ENCODE peak calls at places on chromosome 16, in seven cellular contexts. R is WTC11, U is cardiac fibroblast, T is endothelial cell, A is progenitor cell of endocrine pancreas, E is neural crest cell, K is psoas muscle. M is an unnamed sample.

GRCh38 chr16:76335187-76335974 is 58.2 kb downstream of the CNTNAP4 start:
- DNase-seq in E (no peak), R (no peak), A (no peak), K (no peak), T (no peak), U (peak), M (no peak)

GRCh38 chr16:88331989-88332920 is 50.5 kb upstream of the ZNF469 start:
- DNase-seq in A (no peak), E (no peak), U (peak), R (no peak), K (peak), T (no peak), M (no peak)

GRCh38 chr16:74563828-74564263 is 43.1 kb downstream of the GLG1 start:
- DNase-seq in T (no peak), E (no peak), U (peak), A (no peak), R (no peak), K (peak), M (no peak)

GRCh38 chr16:58814348-58814801 is 80.3 kb upstream of the GOT2 start:
- DNase-seq in E (peak), T (peak), R (peak), K (no peak), U (peak), A (peak), M (peak)

GRCh38 chr16:12050361-12050760 is 73.8 kb downstream of the SNX29 start:
- DNase-seq in E (no peak), K (no peak), A (no peak), U (no peak), R (no peak), T (no peak), M (no peak)

GRCh38 chr16:70735141-70735979 is 49.5 kb upstream of the MTSS2 start:
- DNase-seq in U (peak), R (peak), T (no peak), E (no peak), A (no peak), K (peak), M (no peak)

GRCh38 chr16:55709801-55710200 is 54.0 kb downstream of the SLC6A2 start:
- DNase-seq in K (no peak), T (no peak), E (no peak), R (no peak), U (no peak), A (no peak), M (no peak)

GRCh38 chr16:19374402-19374801 is 43.3 kb upstream of the TMC5 start:
- DNase-seq in R (no peak), U (no peak), T (no peak), A (no peak), E (no peak), K (no peak), M (no peak)

GRCh38 chr16:2985893-2986355 is 5.7 kb upstream of the PKMYT1 start:
- DNase-seq in A (no peak), R (no peak), T (no peak), E (no peak), K (no peak), U (no peak), M (no peak)

GRCh38 chr16:66714659-66715307 is 18.2 kb upstream of the CMTM4 start:
- DNase-seq in U (no peak), T (no peak), K (no peak), E (no peak), R (no peak), A (no peak), M (no peak)

GRCh38 chr16:50251375-50252081 is 14.8 kb upstream of the ADCY7 start:
- DNase-seq in T (no peak), E (no peak), A (no peak), U (peak), K (no peak), R (no peak), M (no peak)

GRCh38 chr16:70705056-70705455 is 19.2 kb upstream of the MTSS2 start:
- DNase-seq in T (no peak), R (no peak), E (no peak), A (no peak), K (no peak), U (no peak), M (no peak)

GRCh38 chr16:28106467-28106866 is 43.0 kb upstream of the GSG1L start:
- DNase-seq in K (no peak), T (no peak), R (no peak), U (no peak), E (no peak), A (no peak), M (no peak)

GRCh38 chr16:30351586-30352419 is 3.3 kb downstream of the CD2BP2 start:
- DNase-seq in A (no peak), E (no peak), U (peak), R (no peak), K (peak), T (no peak), M (no peak)

GRCh38 chr16:2151188-2152091 is 3.0 kb downstream of the RAB26 start:
- DNase-seq in E (no peak), A (no peak), R (peak), K (no peak), T (no peak), U (peak), M (no peak)

GRCh38 chr16:8070501-8070900 is 519.8 kb downstream of the TMEM114 start:
- DNase-seq in K (no peak), U (no peak), E (no peak), A (no peak), T (no peak), R (no peak), M (no peak)

GRCh38 chr16:3173892-3174617 is 13.9 kb upstream of the OR1F1 start:
- DNase-seq in U (peak), T (peak), E (peak), K (no peak), R (peak), A (no peak), M (peak)

GRCh38 chr16:82627811-82628339 is 1.1 kb downstream of the CDH13 start:
- DNase-seq in R (peak), A (peak), K (no peak), E (peak), T (peak), U (peak), M (no peak)

GRCh38 chr16:35102780-35103403 is 1643.5 kb downstream of the TP53TG3F start:
- DNase-seq in A (no peak), R (no peak), K (no peak), E (no peak), U (no peak), T (no peak), M (no peak)

GRCh38 chr16:49407873-49408565 is 34.4 kb downstream of the C16orf78 start:
- DNase-seq in U (peak), E (peak), A (peak), R (peak), K (peak), T (peak), M (peak)

GRCh38 chr16:70380205-70380918 is 33.7 kb downstream of the DDX19A start:
- DNase-seq in K (peak), E (peak), U (peak), T (peak), R (peak), A (peak), M (peak)

GRCh38 chr16:58262592-58262991 is 32.2 kb downstream of the PRSS54 start:
- DNase-seq in K (no peak), R (no peak), A (no peak), E (no peak), T (no peak), U (no peak), M (no peak)

GRCh38 chr16:67881557-67882220 is 3.0 kb upstream of the NRN1L start:
- DNase-seq in E (no peak), U (no peak), T (no peak), A (no peak), R (no peak), K (peak), M (no peak)

GRCh38 chr16:10988164-10988803 is 43.9 kb downstream of the CLEC16A start:
- DNase-seq in E (no peak), A (no peak), T (peak), R (peak), U (no peak), K (no peak), M (peak)

GRCh38 chr16:69544099-69544498 is 21.7 kb upstream of the NFAT5 start:
- DNase-seq in R (no peak), T (no peak), E (no peak), U (no peak), A (no peak), K (no peak), M (no peak)

GRCh38 chr16:11587643-11588247 is 1.0 kb upstream of the LITAF start:
- DNase-seq in K (no peak), R (no peak), T (no peak), E (no peak), A (no peak), U (no peak), M (no peak)

GRCh38 chr16:28873543-28874201 is 4.6 kb upstream of the ATP2A1 start:
- DNase-seq in T (peak), K (no peak), A (no peak), U (peak), E (no peak), R (peak), M (peak)

GRCh38 chr16:28131210-28131609 is 67.7 kb upstream of the GSG1L start:
- DNase-seq in R (no peak), K (no peak), A (no peak), U (no peak), E (no peak), T (no peak), M (no peak)

GRCh38 chr16:62167551-62167950 is 131.3 kb upstream of the CDH8 start:
- DNase-seq in E (no peak), A (no peak), R (no peak), U (no peak), K (no peak), T (no peak), M (no peak)

GRCh38 chr16:30722443-30722842 is 23.5 kb downstream of the SRCAP start:
- DNase-seq in T (no peak), K (no peak), U (no peak), E (no peak), R (no peak), A (no peak), M (no peak)

GRCh38 chr16:12455287-12455798 is 348.3 kb downstream of the CPPED1 start:
- DNase-seq in A (peak), U (peak), K (peak), E (peak), R (peak), T (peak), M (no peak)

GRCh38 chr16:88792668-88793587 is 7.9 kb upstream of the PIEZO1 start:
- DNase-seq in K (no peak), T (no peak), R (no peak), A (no peak), E (no peak), U (no peak), M (no peak)

GRCh38 chr16:160691-161190 is 5.0 kb upstream of the HBM start:
- DNase-seq in E (no peak), K (no peak), T (no peak), U (no peak), R (no peak), A (no peak), M (no peak)

GRCh38 chr16:60304725-60305124 is 1570.6 kb upstream of the GOT2 start:
- DNase-seq in E (no peak), K (no peak), U (no peak), A (no peak), T (no peak), R (no peak), M (no peak)

GRCh38 chr16:31869511-31870201 is 4.0 kb upstream of the ZNF267 start:
- DNase-seq in T (peak), U (peak), E (no peak), A (no peak), K (no peak), R (no peak), M (peak)

GRCh38 chr16:30570621-30571443 is 682 bp downstream of the ZNF688 start:
- DNase-seq in R (peak), U (peak), E (peak), A (no peak), T (peak), K (peak), M (peak)

GRCh38 chr16:57945740-57946138 is 25.2 kb downstream of the CNGB1 start:
- DNase-seq in R (no peak), T (no peak), U (peak), E (no peak), A (no peak), K (no peak), M (no peak)

DNA sequence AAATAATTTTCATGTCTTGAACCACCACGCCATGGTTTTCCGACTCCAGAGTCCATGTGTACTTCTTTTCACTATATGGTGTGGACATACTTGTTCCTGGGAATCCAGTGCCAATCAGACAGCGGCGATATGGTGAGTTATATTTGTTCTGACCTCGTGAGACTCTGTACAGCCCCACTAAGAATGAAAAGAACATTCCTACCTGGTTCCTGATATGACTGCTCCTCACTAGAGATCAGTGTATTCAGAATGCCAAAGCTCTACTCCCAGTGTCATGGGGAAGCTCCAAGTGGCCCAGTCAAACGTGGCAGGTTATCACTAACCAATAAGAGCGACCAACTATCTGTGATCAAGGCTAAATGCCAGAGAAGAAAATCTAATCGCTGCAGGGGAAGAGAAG is 6.1 kb downstream of the C16orf46 start:
- DNase-seq in R (no peak), T (no peak), K (no peak), U (no peak), A (no peak), E (no peak), M (no peak)
- TF ChIP-seq CTCF in R (no peak), T (no peak), K (no peak), U (no peak), A (no peak), E (no peak), M (no peak)

GRCh38 chr16:23728112-23728477 is 15.1 kb upstream of the ERN2 start:
- DNase-seq in U (no peak), K (no peak), E (no peak), A (no peak), T (no peak), R (no peak), M (no peak)
- TF ChIP-seq CTCF in U (no peak), K (no peak), E (no peak), A (no peak), T (no peak), R (no peak), M (no peak)

GRCh38 chr16:85552980-85553435 is 60.1 kb upstream of the GSE1 start:
- DNase-seq in E (peak), A (no peak), R (no peak), T (peak), U (no peak), K (no peak), M (no peak)

GRCh38 chr16:85548375-85548774 is 64.7 kb upstream of the GSE1 start:
- DNase-seq in A (no peak), T (no peak), U (no peak), K (no peak), R (no peak), E (no peak), M (no peak)

GRCh38 chr16:85549766-85550421 is 63.2 kb upstream of the GSE1 start:
- DNase-seq in U (no peak), R (no peak), K (no peak), E (no peak), A (no peak), T (no peak), M (no peak)

GRCh38 chr16:85551319-85551978 is 61.7 kb upstream of the GSE1 start:
- DNase-seq in A (no peak), U (no peak), R (no peak), E (no peak), T (no peak), K (no peak), M (no peak)

GRCh38 chr16:85550422-85551318 is 62.5 kb upstream of the GSE1 start:
- DNase-seq in U (no peak), A (no peak), R (no peak), K (no peak), E (no peak), T (no peak), M (no peak)
- TF ChIP-seq CTCF in U (peak), A (peak), R (no peak), K (peak), E (no peak), T (no peak), M (no peak)

DNA sequence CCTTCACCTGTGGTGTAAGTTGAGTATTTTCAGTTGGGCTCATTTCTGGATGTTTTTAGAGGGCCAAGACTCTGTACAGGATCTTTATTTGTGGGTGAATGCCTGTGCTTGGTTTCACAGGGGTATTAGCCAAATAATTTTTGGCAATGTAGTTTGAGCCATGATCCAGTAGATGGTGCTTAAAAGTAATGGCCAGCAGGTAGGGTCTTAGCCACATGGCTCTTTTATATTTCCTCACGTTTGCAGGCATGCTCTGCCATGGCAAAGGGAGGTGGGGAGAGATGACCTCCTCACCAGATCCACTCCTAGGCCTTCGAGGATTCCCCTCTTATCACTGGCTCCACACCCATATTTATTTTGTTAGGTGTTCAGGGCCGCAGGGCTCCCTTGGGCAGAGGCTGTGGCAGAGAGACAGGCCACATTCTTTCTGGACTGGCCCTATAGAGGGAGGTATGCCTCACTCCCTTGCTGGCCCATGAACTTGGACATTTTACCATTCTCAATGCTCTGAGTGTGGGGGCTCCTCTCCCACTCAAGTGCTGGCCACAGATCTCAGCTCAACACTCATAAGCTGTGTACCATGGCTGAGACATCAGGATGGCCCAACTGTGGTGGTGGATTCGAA is 417.1 kb downstream of the XYLT1 start:
- DNase-seq in E (no peak), K (no peak), U (no peak), T (no peak), R (no peak), A (no peak), M (no peak)
- TF ChIP-seq CTCF in E (peak), K (no peak), U (no peak), T (no peak), R (no peak), A (no peak), M (no peak)

GRCh38 chr16:9258423-9259051 is 167.1 kb downstream of the HAPSTR1 start:
- DNase-seq in R (peak), T (peak), E (peak), U (peak), K (peak), A (peak), M (peak)
- TF ChIP-seq CTCF in R (peak), T (peak), E (peak), U (peak), K (peak), A (peak), M (peak)

DNA sequence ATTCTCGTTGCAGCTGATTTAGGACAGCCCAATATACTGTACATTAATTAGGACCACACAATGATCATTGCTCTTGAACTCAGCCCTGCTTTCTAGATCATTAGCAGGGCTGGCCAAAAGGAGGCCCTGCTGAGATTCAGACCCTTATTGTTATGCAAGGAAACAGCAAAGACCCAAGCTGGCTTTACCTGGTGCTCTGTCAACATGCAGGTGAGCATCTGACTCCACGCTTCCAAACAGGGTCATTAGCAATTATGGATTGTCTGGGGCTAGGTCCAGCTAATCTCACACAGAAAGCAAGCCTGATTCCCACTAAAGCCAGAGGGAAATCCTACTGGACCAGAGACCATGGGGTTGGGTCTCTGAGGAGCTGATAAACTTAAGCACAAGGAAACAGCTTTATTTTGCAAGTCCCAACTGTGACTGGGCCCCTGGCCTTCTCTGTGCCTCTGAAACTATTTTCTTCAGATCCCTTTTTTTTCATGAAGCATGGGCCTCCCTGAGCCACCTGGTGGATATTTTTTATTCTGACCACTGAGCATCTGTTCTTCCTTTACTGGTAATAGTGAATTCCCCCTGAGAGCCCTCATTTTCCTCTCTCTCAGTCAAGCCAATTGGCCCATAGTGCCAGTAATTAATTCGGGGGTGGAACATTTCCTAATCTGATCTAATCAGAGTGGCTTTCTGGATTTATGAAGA is 236.1 kb downstream of the GRIN2A start:
- DNase-seq in R (peak), A (no peak), T (no peak), K (no peak), U (no peak), E (no peak), M (no peak)
- TF ChIP-seq CTCF in R (no peak), A (peak), T (no peak), K (no peak), U (no peak), E (peak), M (no peak)

GRCh38 chr16:17476414-17477259 is 5.9 kb upstream of the XYLT1 start:
- DNase-seq in A (peak), R (peak), K (peak), T (peak), E (peak), U (peak), M (peak)

GRCh38 chr16:17471745-17472075 is 950 bp upstream of the XYLT1 start:
- DNase-seq in T (no peak), K (no peak), E (no peak), U (no peak), A (no peak), R (no peak), M (no peak)

GRCh38 chr16:17474037-17474436 is 3.3 kb upstream of the XYLT1 start:
- DNase-seq in T (no peak), A (no peak), R (no peak), U (peak), E (no peak), K (peak), M (no peak)

GRCh38 chr16:17475104-17475503 is 4.3 kb upstream of the XYLT1 start:
- DNase-seq in K (no peak), U (no peak), A (no peak), T (no peak), R (no peak), E (no peak), M (no peak)

GRCh38 chr16:17474572-17474971 is 3.8 kb upstream of the XYLT1 start:
- DNase-seq in A (no peak), E (no peak), T (no peak), U (no peak), R (no peak), K (no peak), M (no peak)
- TF ChIP-seq CTCF in A (no peak), E (no peak), T (no peak), U (no peak), R (no peak), K (no peak), M (no peak)

M was measured in GM13976.